ENCODE peak calls at places on chromosomes 3 and 15, in eight cellular contexts. D, L, A, B, E, T, F and M are unnamed samples.

GRCh38 chr15:92915766-92916435 is 15.8 kb downstream of the CHD2 start:
- DNase-seq in L (no peak), B (no peak), T (no peak), D (no peak), A (peak; percentile 47), E (no peak), F (peak; percentile 52), M (no peak)

GRCh38 chr15:69031013-69032001 is 16.8 kb downstream of the NOX5 start:
- DNase-seq in E (no peak), F (peak; percentile 91), B (no peak), L (peak; percentile 30), A (no peak), D (no peak), T (no peak), M (peak; percentile 46)

GRCh38 chr3:112086018-112086854 is at the start of gene C3orf52:
- DNase-seq in A (peak; percentile 76), T (peak; percentile 91), D (peak; percentile 44), E (peak; percentile 75), L (peak; percentile 74), F (peak; percentile 96), B (peak; percentile 68), M (peak; percentile 79)

GRCh38 chr3:145087038-145087437 is 1073.9 kb downstream of the PLOD2 start:
- DNase-seq in B (no peak), A (no peak), D (no peak), L (no peak), E (no peak), T (no peak), F (no peak), M (no peak)

GRCh38 chr3:126567696-126568438 is 9.1 kb upstream of the C3orf22 start:
- DNase-seq in B (no peak), D (no peak), F (peak; percentile 32), T (no peak), E (no peak), L (no peak), A (no peak), M (no peak)

GRCh38 chr3:120326784-120327183 is 22.4 kb downstream of the LRRC58 start:
- DNase-seq in D (no peak), E (no peak), A (no peak), B (no peak), L (no peak), F (no peak), T (no peak), M (no peak)

GRCh38 chr3:129346690-129347440 is 68.2 kb downstream of the HMCES start:
- DNase-seq in A (no peak), E (no peak), B (no peak), F (no peak), D (no peak), T (no peak), L (no peak), M (no peak)

GRCh38 chr3:32220006-32220405 is 18.5 kb upstream of the CMTM8 start:
- DNase-seq in B (no peak), F (no peak), A (no peak), T (peak; percentile 61), D (no peak), L (no peak), E (no peak), M (no peak)

GRCh38 chr3:107143206-107143605 is 234.0 kb upstream of the CCDC54 start:
- DNase-seq in A (no peak), B (no peak), D (no peak), T (no peak), E (no peak), L (peak; percentile 8), F (no peak), M (no peak)

GRCh38 chr3:183050706-183051105 is 48.6 kb downstream of the MCCC1 start:
- DNase-seq in T (no peak), A (no peak), B (no peak), E (no peak), L (no peak), F (no peak), D (no peak), M (no peak)

GRCh38 chr3:181358060-181358459 is 353.7 kb upstream of the SOX2 start:
- DNase-seq in B (no peak), T (no peak), D (no peak), L (no peak), E (no peak), F (no peak), A (no peak), M (no peak)

GRCh38 chr3:35932995-35933394 is 293.7 kb downstream of the ARPP21 start:
- DNase-seq in T (peak; percentile 75), L (no peak), B (no peak), D (no peak), E (no peak), F (no peak), A (peak; percentile 94), M (peak; percentile 49)

GRCh38 chr3:54733615-54734014 is 194.2 kb downstream of the LRTM1 start:
- DNase-seq in E (no peak), A (no peak), D (no peak), F (no peak), L (no peak), B (no peak), T (no peak), M (no peak)

GRCh38 chr3:87335931-87336330 is 59.5 kb upstream of the POU1F1 start:
- DNase-seq in E (no peak), T (no peak), A (no peak), L (no peak), F (no peak), D (no peak), B (no peak), M (no peak)

GRCh38 chr3:142022381-142022780 is 127.0 kb downstream of the TFDP2 start:
- DNase-seq in L (no peak), F (peak; percentile 27), D (no peak), A (no peak), T (no peak), B (no peak), E (no peak), M (peak; percentile 59)

GRCh38 chr3:48077835-48078234 is 61.6 kb upstream of the MAP4 start:
- DNase-seq in E (no peak), T (peak; percentile 51), B (no peak), D (no peak), F (no peak), L (no peak), A (peak; percentile 31), M (peak; percentile 39)

GRCh38 chr3:36557021-36557707 is 176.9 kb downstream of the STAC start:
- DNase-seq in E (no peak), D (peak; percentile 45), B (no peak), T (no peak), F (no peak), L (no peak), A (no peak), M (no peak)

GRCh38 chr3:2839886-2840285 is 270.3 kb downstream of the IL5RA start:
- DNase-seq in L (no peak), D (no peak), E (no peak), T (no peak), F (no peak), B (no peak), A (no peak), M (peak; percentile 23)

GRCh38 chr3:117059054-117059989 is 349.7 kb downstream of the TUSC7 start:
- DNase-seq in D (no peak), A (peak; percentile 46), B (no peak), T (no peak), F (peak; percentile 85), E (no peak), L (no peak), M (peak; percentile 58)

GRCh38 chr3:125002414-125002811 is 53.4 kb downstream of the HEG1 start:
- DNase-seq in E (no peak), B (no peak), D (no peak), T (no peak), A (no peak), F (no peak), L (no peak), M (no peak)

GRCh38 chr15:28890711-28891495 is 5.1 kb downstream of the APBA2 start:
- DNase-seq in T (no peak), A (no peak), B (no peak), D (peak; percentile 0), F (no peak), L (no peak), E (no peak), M (peak; percentile 30)

GRCh38 chr3:69051796-69052566 is at the start of gene TMF1:
- DNase-seq in B (peak; percentile 97), A (peak; percentile 99), L (peak; percentile 98), E (peak; percentile 99), F (peak; percentile 100), D (peak; percentile 100), T (peak; percentile 98), M (peak; percentile 99)

GRCh38 chr3:118036215-118036614 is 998.4 kb downstream of the IGSF11 start:
- DNase-seq in L (no peak), A (no peak), B (no peak), D (no peak), T (no peak), E (no peak), F (no peak), M (no peak)

DNA sequence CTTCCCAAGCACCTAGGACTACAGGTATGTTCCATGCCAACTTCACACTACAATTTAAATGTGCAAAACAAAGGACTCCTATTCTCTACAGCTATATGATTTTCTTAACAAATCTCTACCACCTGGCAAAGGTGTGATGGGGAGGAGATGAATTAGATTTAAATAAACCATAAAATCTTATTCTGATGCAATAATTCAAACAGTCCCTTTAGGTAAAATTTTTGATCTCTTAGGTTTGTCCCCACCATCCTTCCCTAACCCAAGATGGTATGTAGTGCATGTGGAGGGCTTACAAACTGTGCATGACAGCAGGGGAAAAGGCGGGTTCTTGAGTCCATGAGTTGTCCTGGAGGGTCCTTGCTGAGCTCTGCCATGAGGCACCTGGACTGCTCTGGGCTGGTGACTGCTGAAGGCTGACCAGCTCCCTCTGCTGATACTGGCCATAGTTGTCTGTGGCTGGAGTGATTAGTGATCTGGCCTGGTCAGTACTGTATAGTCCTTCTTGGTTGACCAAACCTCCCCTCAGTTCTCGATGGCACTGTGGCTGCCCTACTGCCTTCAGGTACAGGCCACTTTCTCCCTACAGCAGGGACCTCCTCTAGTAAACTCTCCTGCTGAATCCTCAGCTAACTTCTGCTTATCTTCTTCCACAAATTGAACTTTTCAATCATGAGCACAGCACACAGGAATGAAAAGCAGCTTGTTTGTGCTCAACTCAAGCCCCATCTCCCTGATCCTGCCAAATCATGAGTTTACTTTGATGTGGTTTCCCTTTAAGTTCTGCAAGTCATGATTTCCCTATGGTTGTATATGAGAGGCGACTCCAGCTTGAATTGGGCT is 30.1 kb downstream of the CFAP161 start:
- DNase-seq in L (no peak), A (peak; percentile 95), D (no peak), T (peak; percentile 16), F (no peak), E (no peak), B (no peak), M (peak; percentile 12)
- H3K27ac ChIP-seq in L (no peak overlapping the region), A (peak overlapping the region; percentile 98), D (no peak overlapping the region), T (no peak overlapping the region), F (no peak overlapping the region), E (no peak overlapping the region), B (no peak overlapping the region), M (no peak overlapping the region)

GRCh38 chr15:22960126-22960525 is 20.0 kb downstream of the CYFIP1 start:
- DNase-seq in D (no peak), T (no peak), F (no peak), L (no peak), E (no peak), B (no peak), A (no peak), M (no peak)
- H3K27ac ChIP-seq in D (no peak overlapping the region), T (no peak overlapping the region), F (no peak overlapping the region), L (no peak overlapping the region), E (peak overlapping the region; percentile 12), B (peak overlapping the region; percentile 52), A (no peak overlapping the region), M (no peak overlapping the region)

GRCh38 chr3:43191116-43191515 is 85.2 kb upstream of the POMGNT2 start:
- DNase-seq in F (no peak), B (no peak), T (no peak), A (no peak), D (no peak), E (no peak), L (no peak), M (no peak)
- H3K27ac ChIP-seq in F (no peak overlapping the region), B (no peak overlapping the region), T (no peak overlapping the region), A (peak overlapping the region; percentile 93), D (no peak overlapping the region), E (no peak overlapping the region), L (no peak overlapping the region), M (peak overlapping the region; percentile 29)

GRCh38 chr15:84400017-84400740 is 164.6 kb downstream of the GOLGA6L4 start:
- DNase-seq in D (no peak), F (no peak), B (no peak), E (peak; percentile 47), T (no peak), L (no peak), A (no peak), M (no peak)
- H3K27ac ChIP-seq in D (no peak overlapping the region), F (no peak overlapping the region), B (no peak overlapping the region), E (no peak overlapping the region), T (no peak overlapping the region), L (no peak overlapping the region), A (no peak overlapping the region), M (no peak overlapping the region)